ENCODE peak calls at places on chromosome 14, in ten cellular contexts. One of them, this sample, is unnamed.

GRCh38 chr14:52031781-52032180 is 37.1 kb downstream of the NID2 start:
- DNase-seq in bronchial epithelial cell: no peak
- DNase-seq in AG10803: peak
- DNase-seq in GM23338: no peak
- DNase-seq in aorta: peak
- DNase-seq in left lung: no peak
- DNase-seq in colonic mucosa: no peak
- DNase-seq in heart right ventricle: peak
- DNase-seq in cardiac muscle cell: no peak
- DNase-seq in mesendoderm: no peak
- DNase-seq in this sample: no peak

GRCh38 chr14:56422703-56423213 is 156.8 kb upstream of the TMEM260 start:
- DNase-seq in bronchial epithelial cell: peak
- DNase-seq in AG10803: peak
- DNase-seq in cardiac muscle cell: peak
- DNase-seq in heart right ventricle: peak
- DNase-seq in mesendoderm: peak
- DNase-seq in colonic mucosa: peak
- DNase-seq in aorta: peak
- DNase-seq in left lung: peak
- DNase-seq in GM23338: peak
- DNase-seq in this sample: peak

GRCh38 chr14:22797017-22797917 is 18.0 kb downstream of the SLC7A7 start:
- DNase-seq in aorta: no peak
- DNase-seq in GM23338: peak
- DNase-seq in heart right ventricle: no peak
- DNase-seq in AG10803: no peak
- DNase-seq in cardiac muscle cell: no peak
- DNase-seq in mesendoderm: peak
- DNase-seq in bronchial epithelial cell: no peak
- DNase-seq in colonic mucosa: no peak
- DNase-seq in left lung: no peak
- DNase-seq in this sample: peak

GRCh38 chr14:59215757-59216156 is 27.3 kb downstream of the DAAM1 start:
- DNase-seq in bronchial epithelial cell: no peak
- DNase-seq in heart right ventricle: no peak
- DNase-seq in GM23338: no peak
- DNase-seq in left lung: no peak
- DNase-seq in aorta: no peak
- DNase-seq in cardiac muscle cell: no peak
- DNase-seq in mesendoderm: no peak
- DNase-seq in AG10803: no peak
- DNase-seq in colonic mucosa: no peak
- DNase-seq in this sample: no peak

GRCh38 chr14:58904771-58905170 is 267.0 kb downstream of the DACT1 start:
- DNase-seq in GM23338: no peak
- DNase-seq in AG10803: peak
- DNase-seq in colonic mucosa: no peak
- DNase-seq in mesendoderm: no peak
- DNase-seq in heart right ventricle: no peak
- DNase-seq in cardiac muscle cell: no peak
- DNase-seq in bronchial epithelial cell: no peak
- DNase-seq in aorta: no peak
- DNase-seq in left lung: no peak
- DNase-seq in this sample: no peak

GRCh38 chr14:58238252-58239247 is 6.1 kb upstream of the PSMA3 start:
- DNase-seq in colonic mucosa: no peak
- DNase-seq in bronchial epithelial cell: peak
- DNase-seq in aorta: no peak
- DNase-seq in cardiac muscle cell: peak
- DNase-seq in AG10803: no peak
- DNase-seq in left lung: no peak
- DNase-seq in GM23338: peak
- DNase-seq in mesendoderm: peak
- DNase-seq in heart right ventricle: peak
- DNase-seq in this sample: peak

GRCh38 chr14:22383515-22384166 is 205.4 kb downstream of the DAD1 start:
- DNase-seq in bronchial epithelial cell: no peak
- DNase-seq in mesendoderm: no peak
- DNase-seq in AG10803: no peak
- DNase-seq in heart right ventricle: no peak
- DNase-seq in GM23338: no peak
- DNase-seq in colonic mucosa: no peak
- DNase-seq in left lung: peak
- DNase-seq in cardiac muscle cell: no peak
- DNase-seq in aorta: no peak
- DNase-seq in this sample: no peak

GRCh38 chr14:90056821-90057220 is 5.0 kb upstream of the KCNK13 start:
- DNase-seq in bronchial epithelial cell: no peak
- DNase-seq in left lung: no peak
- DNase-seq in GM23338: peak
- DNase-seq in cardiac muscle cell: peak
- DNase-seq in AG10803: no peak
- DNase-seq in aorta: no peak
- DNase-seq in heart right ventricle: no peak
- DNase-seq in mesendoderm: peak
- DNase-seq in colonic mucosa: no peak
- DNase-seq in this sample: peak

GRCh38 chr14:101960225-101960624 is 4.1 kb upstream of the DYNC1H1 start:
- DNase-seq in AG10803: no peak
- DNase-seq in mesendoderm: peak
- DNase-seq in colonic mucosa: peak
- DNase-seq in heart right ventricle: no peak
- DNase-seq in left lung: no peak
- DNase-seq in cardiac muscle cell: peak
- DNase-seq in aorta: no peak
- DNase-seq in GM23338: peak
- DNase-seq in bronchial epithelial cell: no peak
- DNase-seq in this sample: peak

GRCh38 chr14:33359288-33359881 is 420.7 kb downstream of the NPAS3 start:
- DNase-seq in AG10803: no peak
- DNase-seq in aorta: no peak
- DNase-seq in heart right ventricle: no peak
- DNase-seq in mesendoderm: no peak
- DNase-seq in cardiac muscle cell: no peak
- DNase-seq in left lung: no peak
- DNase-seq in bronchial epithelial cell: no peak
- DNase-seq in colonic mucosa: no peak
- DNase-seq in GM23338: no peak
- DNase-seq in this sample: no peak

DNA sequence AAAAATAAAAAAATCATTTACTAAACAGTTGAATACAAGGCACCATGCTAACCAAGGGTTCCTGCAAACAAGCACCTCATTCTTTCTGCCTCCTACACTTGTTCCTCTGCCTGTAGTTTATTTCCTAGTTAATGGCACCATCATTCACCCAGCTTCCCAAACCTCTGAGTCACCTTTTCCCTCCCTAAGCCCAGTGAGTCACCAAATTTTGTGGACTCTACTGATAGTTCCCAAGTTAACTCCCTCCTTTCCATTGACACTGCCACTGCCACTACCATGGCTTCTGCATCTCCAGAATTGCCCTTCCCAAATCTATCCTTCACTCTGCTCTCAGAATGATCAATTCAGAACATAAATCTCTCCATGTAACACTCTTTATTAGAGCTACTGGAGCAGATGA is 2.0 kb upstream of the GARIN2 start:
- DNase-seq in GM23338: no peak
- DNase-seq in bronchial epithelial cell: peak
- DNase-seq in cardiac muscle cell: no peak
- DNase-seq in AG10803: peak
- DNase-seq in mesendoderm: peak
- DNase-seq in left lung: no peak
- DNase-seq in aorta: no peak
- DNase-seq in heart right ventricle: no peak
- DNase-seq in colonic mucosa: no peak
- DNase-seq in this sample: no peak
- H3K4me3 ChIP-seq in GM23338: no peak
- H3K4me3 ChIP-seq in bronchial epithelial cell: no peak
- H3K4me3 ChIP-seq in cardiac muscle cell: no peak
- H3K4me3 ChIP-seq in AG10803: no peak
- H3K4me3 ChIP-seq in mesendoderm: no peak
- H3K4me3 ChIP-seq in left lung: no peak
- H3K4me3 ChIP-seq in aorta: no peak
- H3K4me3 ChIP-seq in heart right ventricle: no peak
- H3K4me3 ChIP-seq in colonic mucosa: no peak
- H3K4me3 ChIP-seq in this sample: no peak

GRCh38 chr14:94383777-94384176 is 4.6 kb downstream of the SERPINA1 start:
- DNase-seq in GM23338: no peak
- DNase-seq in left lung: peak
- DNase-seq in cardiac muscle cell: no peak
- DNase-seq in aorta: no peak
- DNase-seq in AG10803: no peak
- DNase-seq in colonic mucosa: no peak
- DNase-seq in heart right ventricle: no peak
- DNase-seq in bronchial epithelial cell: no peak
- DNase-seq in mesendoderm: no peak
- DNase-seq in this sample: peak
- H3K4me3 ChIP-seq in GM23338: no peak
- H3K4me3 ChIP-seq in left lung: no peak
- H3K4me3 ChIP-seq in cardiac muscle cell: no peak
- H3K4me3 ChIP-seq in aorta: no peak
- H3K4me3 ChIP-seq in AG10803: no peak
- H3K4me3 ChIP-seq in colonic mucosa: no peak
- H3K4me3 ChIP-seq in heart right ventricle: no peak
- H3K4me3 ChIP-seq in bronchial epithelial cell: no peak
- H3K4me3 ChIP-seq in mesendoderm: no peak
- H3K4me3 ChIP-seq in this sample: no peak

DNA sequence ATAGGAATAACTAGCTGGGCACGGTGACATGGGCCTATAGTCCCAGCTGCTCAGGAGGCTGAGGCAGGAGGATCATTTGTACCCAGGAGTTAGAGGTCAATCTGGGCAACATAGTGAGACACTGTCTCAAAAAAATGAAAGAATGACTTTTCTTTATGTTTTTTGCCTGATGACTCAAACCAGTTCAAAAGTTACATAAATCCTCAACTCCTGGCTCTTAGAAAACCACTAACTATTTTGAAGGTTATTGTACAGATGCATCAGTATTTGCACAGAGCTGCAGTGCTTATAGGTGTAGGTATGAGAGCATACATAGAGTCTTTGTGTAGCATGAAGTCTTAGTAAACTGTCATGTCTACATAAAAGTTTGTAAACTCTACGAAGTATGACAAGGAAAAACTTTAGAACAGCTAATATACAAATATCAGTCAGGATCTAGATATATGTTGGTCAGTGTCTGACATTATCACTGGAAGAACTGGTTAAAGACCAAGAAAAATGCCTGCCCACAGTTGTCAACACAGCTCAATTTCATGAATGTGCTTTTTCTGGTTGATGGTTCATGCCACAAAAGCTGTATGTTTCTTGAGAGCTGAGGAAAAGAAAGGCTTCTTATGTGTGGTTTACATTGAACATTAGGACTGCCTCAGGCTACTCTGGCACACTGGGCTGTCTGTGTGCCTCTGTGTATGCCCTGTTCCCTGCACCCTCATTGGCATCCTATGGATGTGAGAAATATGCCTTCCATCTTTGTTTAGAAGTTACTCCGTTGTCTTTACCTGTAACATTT is 219.0 kb upstream of the RGS6 start:
- DNase-seq in left lung: no peak
- DNase-seq in mesendoderm: no peak
- DNase-seq in aorta: no peak
- DNase-seq in colonic mucosa: no peak
- DNase-seq in bronchial epithelial cell: no peak
- DNase-seq in AG10803: peak
- DNase-seq in heart right ventricle: no peak
- DNase-seq in GM23338: no peak
- DNase-seq in cardiac muscle cell: no peak
- DNase-seq in this sample: no peak
- H3K4me3 ChIP-seq in left lung: no peak
- H3K4me3 ChIP-seq in mesendoderm: no peak
- H3K4me3 ChIP-seq in aorta: no peak
- H3K4me3 ChIP-seq in colonic mucosa: no peak
- H3K4me3 ChIP-seq in bronchial epithelial cell: no peak
- H3K4me3 ChIP-seq in AG10803: no peak
- H3K4me3 ChIP-seq in heart right ventricle: no peak
- H3K4me3 ChIP-seq in GM23338: no peak
- H3K4me3 ChIP-seq in cardiac muscle cell: no peak
- H3K4me3 ChIP-seq in this sample: no peak

GRCh38 chr14:77967110-77967509 is 167.2 kb downstream of the ADCK1 start:
- DNase-seq in cardiac muscle cell: no peak
- DNase-seq in left lung: no peak
- DNase-seq in mesendoderm: no peak
- DNase-seq in AG10803: no peak
- DNase-seq in colonic mucosa: no peak
- DNase-seq in bronchial epithelial cell: no peak
- DNase-seq in aorta: no peak
- DNase-seq in heart right ventricle: no peak
- DNase-seq in GM23338: no peak
- DNase-seq in this sample: no peak

GRCh38 chr14:77961853-77962580 is 162.1 kb downstream of the ADCK1 start:
- DNase-seq in AG10803: no peak
- DNase-seq in colonic mucosa: no peak
- DNase-seq in GM23338: no peak
- DNase-seq in left lung: no peak
- DNase-seq in mesendoderm: no peak
- DNase-seq in heart right ventricle: no peak
- DNase-seq in cardiac muscle cell: no peak
- DNase-seq in bronchial epithelial cell: peak
- DNase-seq in aorta: no peak
- DNase-seq in this sample: no peak

GRCh38 chr14:77965050-77965449 is 165.1 kb downstream of the ADCK1 start:
- DNase-seq in GM23338: no peak
- DNase-seq in mesendoderm: no peak
- DNase-seq in heart right ventricle: no peak
- DNase-seq in bronchial epithelial cell: no peak
- DNase-seq in cardiac muscle cell: no peak
- DNase-seq in colonic mucosa: no peak
- DNase-seq in AG10803: no peak
- DNase-seq in aorta: no peak
- DNase-seq in left lung: no peak
- DNase-seq in this sample: no peak

GRCh38 chr14:77962731-77963520 is 163.0 kb downstream of the ADCK1 start:
- DNase-seq in left lung: no peak
- DNase-seq in heart right ventricle: no peak
- DNase-seq in colonic mucosa: no peak
- DNase-seq in GM23338: no peak
- DNase-seq in aorta: no peak
- DNase-seq in mesendoderm: no peak
- DNase-seq in cardiac muscle cell: no peak
- DNase-seq in bronchial epithelial cell: no peak
- DNase-seq in AG10803: no peak
- DNase-seq in this sample: no peak

DNA sequence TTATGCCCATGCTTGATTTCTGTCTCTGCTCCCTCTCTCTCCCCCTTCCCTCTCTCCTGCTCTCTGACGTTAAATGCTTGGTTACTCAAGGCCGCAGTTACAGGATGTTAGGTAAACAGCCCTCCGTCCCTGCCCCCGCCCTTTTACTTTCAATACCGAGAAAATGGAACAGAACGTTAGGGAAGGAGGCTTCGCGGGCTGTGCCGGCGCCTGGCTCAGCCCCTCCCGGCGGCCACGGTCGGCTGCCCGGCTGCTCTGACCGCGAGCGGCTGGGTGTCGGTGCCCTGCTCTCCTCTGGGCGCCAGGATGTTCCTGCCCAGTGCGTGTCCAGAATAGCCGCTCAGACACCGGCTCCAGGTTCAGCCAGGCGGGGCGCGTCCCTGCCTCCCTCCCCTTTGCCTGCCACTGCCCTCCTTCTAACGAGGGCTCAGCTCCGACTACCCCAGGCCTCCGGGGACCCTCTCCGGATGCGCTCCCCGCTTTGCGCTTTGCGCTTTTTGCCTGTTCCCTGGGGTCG is 166.1 kb downstream of the ADCK1 start:
- DNase-seq in bronchial epithelial cell: peak
- DNase-seq in heart right ventricle: no peak
- DNase-seq in left lung: no peak
- DNase-seq in cardiac muscle cell: peak
- DNase-seq in AG10803: peak
- DNase-seq in GM23338: peak
- DNase-seq in colonic mucosa: no peak
- DNase-seq in mesendoderm: peak
- DNase-seq in aorta: no peak
- DNase-seq in this sample: peak
- H3K4me3 ChIP-seq in bronchial epithelial cell: peak
- H3K4me3 ChIP-seq in heart right ventricle: peak
- H3K4me3 ChIP-seq in left lung: peak
- H3K4me3 ChIP-seq in cardiac muscle cell: no peak
- H3K4me3 ChIP-seq in AG10803: peak
- H3K4me3 ChIP-seq in GM23338: peak
- H3K4me3 ChIP-seq in colonic mucosa: peak
- H3K4me3 ChIP-seq in mesendoderm: peak
- H3K4me3 ChIP-seq in aorta: no peak
- H3K4me3 ChIP-seq in this sample: peak

This sample was measured in H7.